ENCODE peak calls at places on chromosomes 4 and X, in ten cellular contexts. V, Q, B, H, O, M, L, K, E and P are unnamed samples.

GRCh38 chr4:149987330-149987751 is 90.9 kb upstream of the DCLK2 start:
- DNase-seq in V (no peak), Q (peak; percentile 43), B (no peak), H (no peak), O (no peak), M (no peak), L (no peak), K (no peak), E (peak; percentile 27), P (no peak)

GRCh38 chr4:113810906-113811305 is 49.4 kb upstream of the CAMK2D start:
- DNase-seq in V (no peak), Q (peak; percentile 76), B (no peak), H (no peak), O (no peak), M (no peak), L (no peak), K (no peak), E (peak; percentile 74), P (no peak)

GRCh38 chr4:35358001-35358584 is 886.2 kb downstream of the ARAP2 start:
- DNase-seq in V (no peak), Q (no peak), B (no peak), H (no peak), O (no peak), M (no peak), L (no peak), K (no peak), E (no peak), P (no peak)

GRCh38 chrX:68045008-68045577 is 388.2 kb downstream of the OPHN1 start:
- DNase-seq in V (no peak), Q (no peak), B (no peak), H (no peak), O (no peak), M (no peak), L (no peak), K (peak; percentile 14), E (peak; percentile 9), P (no peak)

GRCh38 chr4:120557372-120557771 is 365.2 kb downstream of the PRDM5 start:
- DNase-seq in V (no peak), Q (peak; percentile 46), B (no peak), H (no peak), O (no peak), M (no peak), L (no peak), K (no peak), E (no peak), P (no peak)

GRCh38 chr4:182022899-182023298 is 220.3 kb upstream of the TENM3 start:
- DNase-seq in V (no peak), Q (no peak), B (no peak), H (no peak), O (no peak), M (no peak), L (no peak), K (no peak), E (peak; percentile 38), P (no peak)

GRCh38 chr4:169810325-169811323 is 52.9 kb upstream of the HPF1 start:
- DNase-seq in V (peak; percentile 68), Q (peak; percentile 93), B (no peak), H (peak; percentile 51), O (no peak), M (peak; percentile 47), L (no peak), K (peak; percentile 52), E (peak; percentile 83), P (peak; percentile 61)

GRCh38 chr4:54186371-54186770 is 42.7 kb upstream of the PDGFRA start:
- DNase-seq in V (no peak), Q (no peak), B (no peak), H (no peak), O (no peak), M (no peak), L (no peak), K (no peak), E (no peak), P (no peak)

GRCh38 chr4:2962099-2962455 is 1.1 kb downstream of the NOP14 start:
- DNase-seq in V (peak; percentile 55), Q (no peak), B (no peak), H (no peak), O (no peak), M (no peak), L (no peak), K (no peak), E (no peak), P (no peak)

GRCh38 chr4:183362916-183363542 is 40.8 kb upstream of the CLDN24 start:
- DNase-seq in V (no peak), Q (no peak), B (no peak), H (peak; percentile 15), O (no peak), M (no peak), L (no peak), K (no peak), E (peak; percentile 16), P (no peak)

GRCh38 chr4:48028654-48029053 is 12.1 kb downstream of the NIPAL1 start:
- DNase-seq in V (no peak), Q (no peak), B (no peak), H (no peak), O (no peak), M (no peak), L (no peak), K (no peak), E (no peak), P (no peak)

GRCh38 chrX:133415276-133416105 is at the start of gene GPC4:
- DNase-seq in V (peak; percentile 12), Q (no peak), B (peak; percentile 79), H (peak; percentile 58), O (peak; percentile 42), M (peak; percentile 82), L (peak; percentile 91), K (no peak), E (peak; percentile 68), P (no peak)

GRCh38 chrX:42818151-42818921 is 40.4 kb upstream of the PPP1R2C start:
- DNase-seq in V (no peak), Q (no peak), B (no peak), H (no peak), O (no peak), M (no peak), L (no peak), K (no peak), E (no peak), P (no peak)
- TF ChIP-seq CTCF in V (no peak), Q (no peak), B (no peak), H (no peak), O (no peak), M (no peak), L (no peak), K (no peak), E (no peak), P (no peak)

DNA sequence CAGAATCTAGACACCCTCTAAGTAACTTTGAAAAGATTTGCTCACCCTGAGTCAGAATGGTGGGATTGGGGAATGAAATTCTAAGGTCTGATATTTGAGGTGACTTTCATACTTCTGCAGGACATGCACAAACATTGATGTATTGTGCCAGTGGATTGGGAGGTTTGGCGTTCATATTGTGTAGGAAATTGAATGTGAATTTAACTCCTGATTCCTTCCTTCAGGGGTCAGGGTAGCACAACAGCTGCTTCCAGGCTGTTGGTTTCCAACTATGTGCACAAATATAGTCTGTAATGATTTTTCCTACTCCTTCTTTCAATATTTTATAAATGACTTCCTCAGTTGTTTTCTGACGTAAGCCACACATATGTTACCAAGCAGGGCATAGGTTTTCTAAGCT is 3.1 kb downstream of the IL1RAPL1 start:
- DNase-seq in V (no peak), Q (no peak), B (no peak), H (no peak), O (no peak), M (no peak), L (no peak), K (no peak), E (no peak), P (no peak)
- TF ChIP-seq CTCF in V (no peak), Q (no peak), B (no peak), H (no peak), O (no peak), M (no peak), L (no peak), K (no peak), E (peak; percentile 13), P (no peak)

GRCh38 chr4:111040904-111041303 is 418.0 kb upstream of the PITX2 start:
- DNase-seq in V (no peak), Q (no peak), B (no peak), H (no peak), O (no peak), M (no peak), L (no peak), K (no peak), E (no peak), P (no peak)

GRCh38 chr4:111048316-111048715 is 425.4 kb upstream of the PITX2 start:
- DNase-seq in V (no peak), Q (no peak), B (no peak), H (no peak), O (no peak), M (no peak), L (no peak), K (no peak), E (no peak), P (no peak)

GRCh38 chr4:111043286-111043685 is 420.4 kb upstream of the PITX2 start:
- DNase-seq in V (no peak), Q (no peak), B (no peak), H (no peak), O (no peak), M (no peak), L (no peak), K (no peak), E (no peak), P (no peak)

GRCh38 chr4:111046811-111047210 is 423.9 kb upstream of the PITX2 start:
- DNase-seq in V (no peak), Q (no peak), B (no peak), H (no peak), O (no peak), M (no peak), L (no peak), K (no peak), E (no peak), P (no peak)

GRCh38 chr4:111045992-111046391 is 423.1 kb upstream of the PITX2 start:
- DNase-seq in V (no peak), Q (no peak), B (no peak), H (no peak), O (no peak), M (no peak), L (no peak), K (no peak), E (no peak), P (no peak)
- TF ChIP-seq CTCF in V (no peak), Q (no peak), B (no peak), H (peak; percentile 72), O (peak; percentile 50), M (no peak), L (no peak), K (no peak), E (peak; percentile 5), P (no peak)

DNA sequence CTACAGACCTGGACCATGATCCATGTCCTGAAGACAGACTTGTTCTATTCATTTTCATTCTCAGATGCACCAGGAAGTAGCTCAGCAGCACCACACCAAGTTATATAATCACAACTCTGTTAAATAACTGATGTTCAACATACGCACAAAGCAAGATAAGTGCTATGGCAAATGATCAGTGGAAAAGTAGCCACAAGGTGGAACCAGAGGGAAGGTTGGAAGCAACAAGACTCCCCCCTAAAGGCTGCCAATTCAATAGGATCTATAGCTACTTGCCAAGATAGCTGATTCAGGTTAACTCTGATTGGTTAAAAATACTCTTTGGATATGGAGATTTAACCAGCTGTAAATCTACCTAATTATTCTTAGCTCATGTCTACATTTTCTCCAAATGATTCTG is 23.7 kb upstream of the FAM47B start:
- DNase-seq in V (no peak), Q (peak; percentile 76), B (no peak), H (peak; percentile 23), O (no peak), M (peak; percentile 54), L (no peak), K (no peak), E (peak; percentile 67), P (peak; percentile 16)
- TF ChIP-seq CTCF in V (no peak), Q (peak; percentile 52), B (peak; percentile 21), H (peak; percentile 30), O (peak; percentile 38), M (peak; percentile 56), L (peak; percentile 23), K (peak; percentile 32), E (peak; percentile 51), P (peak; percentile 47)